ENCODE peak calls at places on chromosome 1, in nine cellular contexts. G, N, O, T, W, R, M, U and E are unnamed samples.

GRCh38 chr1:16724718-16725438 is 15.4 kb upstream of the RNU1-4 start:
- DNase-seq in R (peak; percentile 10), U (no peak), M (no peak), G (peak; percentile 59), O (no peak), N (no peak), T (no peak), W (no peak), E (no peak)

GRCh38 chr1:903721-904270 is 19.9 kb upstream of the SAMD11 start:
- DNase-seq in N (no peak), G (peak; percentile 59), U (no peak), M (no peak), O (no peak), R (peak; percentile 1), T (no peak), W (no peak), E (no peak)

GRCh38 chr1:43207229-43207853 is 35.2 kb downstream of the CFAP57 start:
- DNase-seq in M (no peak), R (no peak), U (peak; percentile 97), W (peak; percentile 86), T (no peak), O (no peak), N (no peak), G (no peak), E (no peak)

GRCh38 chr1:205532996-205533728 is 28.7 kb downstream of the CDK18 start:
- DNase-seq in T (no peak), M (no peak), O (no peak), R (no peak), W (no peak), N (no peak), U (no peak), G (no peak), E (no peak)

GRCh38 chr1:60298290-60298689 is 224.7 kb upstream of the C1orf87 start:
- DNase-seq in T (no peak), O (no peak), G (no peak), W (no peak), R (no peak), U (no peak), M (no peak), N (no peak), E (no peak)

GRCh38 chr1:172990598-172991215 is 60.0 kb downstream of the TNFSF18 start:
- DNase-seq in U (peak; percentile 75), G (no peak), N (no peak), W (peak; percentile 39), M (no peak), O (no peak), R (no peak), T (no peak), E (no peak)

GRCh38 chr1:209513226-209513625 is 70.3 kb upstream of the CAMK1G start:
- DNase-seq in M (peak; percentile 52), T (no peak), N (peak; percentile 13), W (peak; percentile 61), U (peak; percentile 76), O (no peak), R (peak; percentile 49), G (no peak), E (peak; percentile 72)

GRCh38 chr1:30790850-30791778 is 33.5 kb upstream of the LAPTM5 start:
- DNase-seq in U (no peak), G (peak; percentile 59), N (no peak), W (no peak), R (peak; percentile 51), O (no peak), T (no peak), M (no peak), E (no peak)

GRCh38 chr1:71351438-71351837 is 270.6 kb upstream of the ZRANB2 start:
- DNase-seq in R (no peak), G (no peak), T (no peak), U (peak; percentile 80), M (no peak), O (no peak), W (peak; percentile 29), N (no peak), E (no peak)

GRCh38 chr1:206706298-206706791 is 21.6 kb downstream of the MAPKAPK2 start:
- DNase-seq in W (no peak), O (peak; percentile 42), M (no peak), U (no peak), N (no peak), R (peak; percentile 36), G (peak; percentile 16), T (peak; percentile 29), E (no peak)

GRCh38 chr1:44884746-44885145 is 41.7 kb upstream of the PTCH2 start:
- DNase-seq in R (no peak), M (no peak), O (no peak), W (no peak), N (no peak), U (no peak), T (no peak), G (no peak), E (no peak)

GRCh38 chr1:172393354-172393753 is 27.1 kb upstream of the C1orf105 start:
- DNase-seq in R (no peak), N (no peak), M (no peak), G (no peak), U (no peak), O (no peak), T (no peak), W (no peak), E (peak; percentile 75)

GRCh38 chr1:40901886-40902633 is 39.9 kb upstream of the CITED4 start:
- DNase-seq in U (peak; percentile 90), G (no peak), R (peak; percentile 88), T (no peak), W (peak; percentile 60), O (no peak), M (no peak), N (peak; percentile 60), E (peak; percentile 71)

GRCh38 chr1:40847023-40847740 is 15.0 kb downstream of the CITED4 start:
- DNase-seq in W (peak; percentile 55), T (no peak), U (peak; percentile 55), G (no peak), O (no peak), M (no peak), R (no peak), N (peak; percentile 18), E (peak; percentile 54)

GRCh38 chr1:227744668-227745067 is 9.4 kb downstream of the SNAP47 start:
- DNase-seq in T (no peak), N (no peak), M (no peak), O (no peak), G (peak; percentile 44), W (no peak), U (no peak), R (no peak), E (no peak)

GRCh38 chr1:11037740-11038182 is 9.3 kb downstream of the MASP2 start:
- DNase-seq in U (peak; percentile 80), M (peak; percentile 52), T (peak; percentile 88), W (peak; percentile 76), G (peak; percentile 86), R (peak; percentile 88), N (peak; percentile 56), O (peak; percentile 80), E (peak; percentile 82)

GRCh38 chr1:90959352-90960206 is 62.3 kb downstream of the ZNF644 start:
- DNase-seq in W (peak; percentile 12), G (no peak), M (no peak), R (peak; percentile 66), U (peak; percentile 66), T (no peak), O (no peak), N (no peak), E (no peak)

GRCh38 chr1:155706101-155706619 is 17.3 kb downstream of the DAP3 start:
- DNase-seq in T (no peak), R (peak; percentile 13), G (no peak), M (no peak), U (peak; percentile 78), N (peak; percentile 18), O (no peak), W (peak; percentile 75), E (no peak)

GRCh38 chr1:244006961-244007360 is 44.1 kb upstream of the ZBTB18 start:
- DNase-seq in T (no peak), M (no peak), G (no peak), U (no peak), O (no peak), W (no peak), N (no peak), R (no peak), E (no peak)

GRCh38 chr1:148264374-148265276 is 112.5 kb upstream of the NBPF11 start:
- DNase-seq in G (no peak), W (peak; percentile 99), M (peak; percentile 83), R (peak; percentile 2), T (peak; percentile 5), O (no peak), N (no peak), U (peak; percentile 96), E (peak; percentile 92)

GRCh38 chr1:234932106-234932505 is 196.5 kb downstream of the TOMM20 start:
- DNase-seq in R (no peak), M (no peak), N (no peak), T (no peak), G (no peak), O (no peak), U (no peak), W (no peak), E (no peak)